ENCODE peak calls at places on chromosomes 5 and 9, in seven cellular contexts. One of them, this sample, is unnamed.

GRCh38 chr9:74497750-74498615 is 848 bp downstream of the RORB start:
- DNase-seq in GM20000: peak
- DNase-seq in progenitor cell of endocrine pancreas: no peak
- DNase-seq in transverse colon: no peak
- DNase-seq in naive thymus-derived CD8-positive, alpha-beta T cell: no peak
- DNase-seq in hepatic stellate cell: no peak
- DNase-seq in coronary artery: no peak
- DNase-seq in this sample: no peak

GRCh38 chr5:161966544-161966943 is 101.0 kb upstream of the GABRG2 start:
- DNase-seq in GM20000: no peak
- DNase-seq in hepatic stellate cell: no peak
- DNase-seq in transverse colon: no peak
- DNase-seq in coronary artery: no peak
- DNase-seq in progenitor cell of endocrine pancreas: no peak
- DNase-seq in naive thymus-derived CD8-positive, alpha-beta T cell: no peak
- DNase-seq in this sample: peak

GRCh38 chr5:1136814-1137213 is 25.0 kb upstream of the SLC12A7 start:
- DNase-seq in progenitor cell of endocrine pancreas: no peak
- DNase-seq in naive thymus-derived CD8-positive, alpha-beta T cell: no peak
- DNase-seq in transverse colon: no peak
- DNase-seq in hepatic stellate cell: no peak
- DNase-seq in GM20000: no peak
- DNase-seq in coronary artery: no peak
- DNase-seq in this sample: no peak

GRCh38 chr5:146751054-146751453 is 127.5 kb downstream of the PPP2R2B start:
- DNase-seq in naive thymus-derived CD8-positive, alpha-beta T cell: no peak
- DNase-seq in progenitor cell of endocrine pancreas: no peak
- DNase-seq in hepatic stellate cell: no peak
- DNase-seq in transverse colon: no peak
- DNase-seq in coronary artery: no peak
- DNase-seq in GM20000: no peak
- DNase-seq in this sample: no peak

GRCh38 chr5:123414975-123415374 is 8.2 kb downstream of the CEP120 start:
- DNase-seq in naive thymus-derived CD8-positive, alpha-beta T cell: no peak
- DNase-seq in coronary artery: no peak
- DNase-seq in transverse colon: no peak
- DNase-seq in progenitor cell of endocrine pancreas: no peak
- DNase-seq in hepatic stellate cell: no peak
- DNase-seq in GM20000: no peak
- DNase-seq in this sample: no peak

GRCh38 chr5:55920784-55921183 is 69.6 kb downstream of the IL31RA start:
- DNase-seq in transverse colon: no peak
- DNase-seq in coronary artery: no peak
- DNase-seq in progenitor cell of endocrine pancreas: no peak
- DNase-seq in GM20000: peak
- DNase-seq in hepatic stellate cell: no peak
- DNase-seq in naive thymus-derived CD8-positive, alpha-beta T cell: no peak
- DNase-seq in this sample: no peak

GRCh38 chr9:134591082-134591571 is 50.5 kb upstream of the COL5A1 start:
- DNase-seq in coronary artery: peak
- DNase-seq in transverse colon: no peak
- DNase-seq in progenitor cell of endocrine pancreas: no peak
- DNase-seq in GM20000: no peak
- DNase-seq in naive thymus-derived CD8-positive, alpha-beta T cell: no peak
- DNase-seq in hepatic stellate cell: no peak
- DNase-seq in this sample: no peak

GRCh38 chr9:82763631-82764030 is 299.3 kb downstream of the RASEF start:
- DNase-seq in GM20000: no peak
- DNase-seq in coronary artery: no peak
- DNase-seq in transverse colon: no peak
- DNase-seq in hepatic stellate cell: no peak
- DNase-seq in progenitor cell of endocrine pancreas: no peak
- DNase-seq in naive thymus-derived CD8-positive, alpha-beta T cell: no peak
- DNase-seq in this sample: no peak

GRCh38 chr9:124197177-124198095 is 60.3 kb upstream of the NEK6 start:
- DNase-seq in naive thymus-derived CD8-positive, alpha-beta T cell: no peak
- DNase-seq in progenitor cell of endocrine pancreas: no peak
- DNase-seq in transverse colon: peak
- DNase-seq in GM20000: peak
- DNase-seq in coronary artery: peak
- DNase-seq in hepatic stellate cell: no peak
- DNase-seq in this sample: peak

GRCh38 chr9:88388886-88389617 is 808 bp downstream of the SPIN1 start:
- DNase-seq in progenitor cell of endocrine pancreas: peak
- DNase-seq in transverse colon: peak
- DNase-seq in naive thymus-derived CD8-positive, alpha-beta T cell: peak
- DNase-seq in coronary artery: peak
- DNase-seq in GM20000: peak
- DNase-seq in hepatic stellate cell: peak
- DNase-seq in this sample: peak